ENCODE peak calls at places on chromosomes 16 and 17, in six cellular contexts. One of them, this sample, is unnamed.

GRCh38 chr16:62665269-62665668 is 629.0 kb upstream of the CDH8 start:
- DNase-seq in Peyer's patch: no peak
- DNase-seq in suprapubic skin: no peak
- DNase-seq in sigmoid colon: no peak
- DNase-seq in GM12892: no peak
- DNase-seq in HepG2: no peak
- DNase-seq in this sample: no peak

GRCh38 chr17:74607219-74607618 is 15.1 kb upstream of the CD300LD start:
- DNase-seq in GM12892: no peak
- DNase-seq in HepG2: no peak
- DNase-seq in sigmoid colon: no peak
- DNase-seq in suprapubic skin: no peak
- DNase-seq in Peyer's patch: no peak
- DNase-seq in this sample: no peak

GRCh38 chr17:1004769-1005295 is 7.9 kb downstream of the TIMM22 start:
- DNase-seq in HepG2: no peak
- DNase-seq in suprapubic skin: no peak
- DNase-seq in GM12892: no peak
- DNase-seq in sigmoid colon: no peak
- DNase-seq in Peyer's patch: no peak
- DNase-seq in this sample: peak

GRCh38 chr16:65287307-65287706 is 165.4 kb upstream of the CDH11 start:
- DNase-seq in Peyer's patch: no peak
- DNase-seq in suprapubic skin: no peak
- DNase-seq in GM12892: no peak
- DNase-seq in sigmoid colon: no peak
- DNase-seq in HepG2: no peak
- DNase-seq in this sample: no peak

GRCh38 chr17:57677301-57677700 is 67.8 kb downstream of the CCDC182 start:
- DNase-seq in Peyer's patch: no peak
- DNase-seq in sigmoid colon: no peak
- DNase-seq in GM12892: no peak
- DNase-seq in HepG2: no peak
- DNase-seq in suprapubic skin: no peak
- DNase-seq in this sample: no peak

GRCh38 chr16:85484337-85485295 is 128.5 kb upstream of the GSE1 start:
- DNase-seq in Peyer's patch: no peak
- DNase-seq in GM12892: no peak
- DNase-seq in suprapubic skin: no peak
- DNase-seq in HepG2: no peak
- DNase-seq in sigmoid colon: no peak
- DNase-seq in this sample: no peak

GRCh38 chr16:12455287-12455798 is 348.3 kb downstream of the CPPED1 start:
- DNase-seq in sigmoid colon: no peak
- DNase-seq in GM12892: no peak
- DNase-seq in Peyer's patch: peak
- DNase-seq in HepG2: peak
- DNase-seq in suprapubic skin: no peak
- DNase-seq in this sample: peak

GRCh38 chr17:34797724-34798123 is 163.5 kb downstream of the CCT6B start:
- DNase-seq in suprapubic skin: no peak
- DNase-seq in sigmoid colon: no peak
- DNase-seq in HepG2: peak
- DNase-seq in GM12892: no peak
- DNase-seq in Peyer's patch: no peak
- DNase-seq in this sample: peak

GRCh38 chr17:35312790-35313711 is 60.4 kb downstream of the SLFN11 start:
- DNase-seq in suprapubic skin: no peak
- DNase-seq in HepG2: peak
- DNase-seq in GM12892: peak
- DNase-seq in Peyer's patch: peak
- DNase-seq in sigmoid colon: peak
- DNase-seq in this sample: peak

GRCh38 chr16:82229800-82230619 is 60.0 kb upstream of the MPHOSPH6 start:
- DNase-seq in GM12892: peak
- DNase-seq in HepG2: peak
- DNase-seq in suprapubic skin: no peak
- DNase-seq in Peyer's patch: peak
- DNase-seq in sigmoid colon: peak
- DNase-seq in this sample: peak

GRCh38 chr17:20961551-20961950 is 81.3 kb downstream of the USP22 start:
- DNase-seq in sigmoid colon: no peak
- DNase-seq in GM12892: no peak
- DNase-seq in suprapubic skin: no peak
- DNase-seq in HepG2: no peak
- DNase-seq in Peyer's patch: no peak
- DNase-seq in this sample: no peak

GRCh38 chr17:20968913-20969616 is 73.7 kb downstream of the USP22 start:
- DNase-seq in sigmoid colon: no peak
- DNase-seq in Peyer's patch: no peak
- DNase-seq in HepG2: no peak
- DNase-seq in GM12892: no peak
- DNase-seq in suprapubic skin: no peak
- DNase-seq in this sample: no peak

GRCh38 chr17:20966869-20967268 is 75.9 kb downstream of the USP22 start:
- DNase-seq in GM12892: no peak
- DNase-seq in sigmoid colon: no peak
- DNase-seq in Peyer's patch: no peak
- DNase-seq in suprapubic skin: no peak
- DNase-seq in HepG2: no peak
- DNase-seq in this sample: no peak

GRCh38 chr17:20967776-20968175 is 75.0 kb downstream of the USP22 start:
- DNase-seq in GM12892: no peak
- DNase-seq in HepG2: no peak
- DNase-seq in suprapubic skin: no peak
- DNase-seq in Peyer's patch: no peak
- DNase-seq in sigmoid colon: no peak
- DNase-seq in this sample: no peak

GRCh38 chr17:20965492-20965891 is 77.3 kb downstream of the USP22 start:
- DNase-seq in suprapubic skin: no peak
- DNase-seq in sigmoid colon: no peak
- DNase-seq in Peyer's patch: no peak
- DNase-seq in GM12892: no peak
- DNase-seq in HepG2: peak
- DNase-seq in this sample: no peak
- TF ChIP-seq POLR2A in suprapubic skin: no peak
- TF ChIP-seq POLR2A in sigmoid colon: no peak
- TF ChIP-seq POLR2A in Peyer's patch: no peak
- TF ChIP-seq POLR2A in GM12892: no peak
- TF ChIP-seq POLR2A in HepG2: no peak
- TF ChIP-seq POLR2A in this sample: no peak

DNA sequence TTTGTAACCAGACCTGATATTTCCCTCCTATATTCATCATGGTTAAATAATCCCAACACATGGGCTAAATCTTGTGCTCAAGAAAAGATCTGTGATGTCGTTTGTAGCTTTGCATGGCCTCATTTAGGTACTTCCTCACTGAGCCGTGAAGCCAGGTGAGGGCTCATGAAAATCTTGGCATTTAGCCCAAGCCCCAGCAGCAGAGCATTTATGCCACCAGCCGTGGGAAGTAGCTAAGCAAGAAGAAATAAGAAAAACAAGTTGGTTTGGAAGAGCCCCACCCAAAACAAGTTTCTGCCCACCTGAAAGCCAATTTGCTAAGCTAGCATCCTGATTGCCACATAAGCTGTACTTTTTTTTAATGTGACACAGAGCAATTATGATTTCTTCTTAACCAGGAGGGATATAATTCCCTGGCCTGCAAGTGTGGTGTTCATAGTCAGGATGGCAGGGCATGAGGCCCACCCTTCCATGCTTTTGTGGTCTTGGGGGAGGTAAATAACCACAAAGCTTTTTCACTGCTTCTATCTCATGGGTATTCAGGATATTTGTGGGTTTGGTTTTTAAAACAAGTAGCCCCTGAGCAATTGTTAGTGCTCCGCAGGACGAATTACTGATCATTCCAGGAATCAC is 10.5 kb downstream of the TMIGD1 start:
- DNase-seq in sigmoid colon: no peak
- DNase-seq in GM12892: no peak
- DNase-seq in HepG2: no peak
- DNase-seq in Peyer's patch: no peak
- DNase-seq in suprapubic skin: no peak
- DNase-seq in this sample: no peak
- TF ChIP-seq POLR2A in sigmoid colon: no peak
- TF ChIP-seq POLR2A in GM12892: no peak
- TF ChIP-seq POLR2A in HepG2: no peak
- TF ChIP-seq POLR2A in Peyer's patch: no peak
- TF ChIP-seq POLR2A in suprapubic skin: no peak
- TF ChIP-seq POLR2A in this sample: no peak

GRCh38 chr16:74024997-74025396 is 271.6 kb upstream of the PSMD7 start:
- DNase-seq in suprapubic skin: no peak
- DNase-seq in sigmoid colon: no peak
- DNase-seq in HepG2: no peak
- DNase-seq in Peyer's patch: no peak
- DNase-seq in GM12892: no peak
- DNase-seq in this sample: no peak

GRCh38 chr16:74031551-74031950 is 265.1 kb upstream of the PSMD7 start:
- DNase-seq in sigmoid colon: no peak
- DNase-seq in Peyer's patch: no peak
- DNase-seq in suprapubic skin: no peak
- DNase-seq in HepG2: no peak
- DNase-seq in GM12892: no peak
- DNase-seq in this sample: no peak

GRCh38 chr16:74026373-74027281 is 270.0 kb upstream of the PSMD7 start:
- DNase-seq in GM12892: no peak
- DNase-seq in sigmoid colon: no peak
- DNase-seq in Peyer's patch: no peak
- DNase-seq in suprapubic skin: no peak
- DNase-seq in HepG2: no peak
- DNase-seq in this sample: no peak

GRCh38 chr16:74030000-74030399 is 266.6 kb upstream of the PSMD7 start:
- DNase-seq in suprapubic skin: no peak
- DNase-seq in HepG2: no peak
- DNase-seq in GM12892: no peak
- DNase-seq in Peyer's patch: no peak
- DNase-seq in sigmoid colon: no peak
- DNase-seq in this sample: no peak

DNA sequence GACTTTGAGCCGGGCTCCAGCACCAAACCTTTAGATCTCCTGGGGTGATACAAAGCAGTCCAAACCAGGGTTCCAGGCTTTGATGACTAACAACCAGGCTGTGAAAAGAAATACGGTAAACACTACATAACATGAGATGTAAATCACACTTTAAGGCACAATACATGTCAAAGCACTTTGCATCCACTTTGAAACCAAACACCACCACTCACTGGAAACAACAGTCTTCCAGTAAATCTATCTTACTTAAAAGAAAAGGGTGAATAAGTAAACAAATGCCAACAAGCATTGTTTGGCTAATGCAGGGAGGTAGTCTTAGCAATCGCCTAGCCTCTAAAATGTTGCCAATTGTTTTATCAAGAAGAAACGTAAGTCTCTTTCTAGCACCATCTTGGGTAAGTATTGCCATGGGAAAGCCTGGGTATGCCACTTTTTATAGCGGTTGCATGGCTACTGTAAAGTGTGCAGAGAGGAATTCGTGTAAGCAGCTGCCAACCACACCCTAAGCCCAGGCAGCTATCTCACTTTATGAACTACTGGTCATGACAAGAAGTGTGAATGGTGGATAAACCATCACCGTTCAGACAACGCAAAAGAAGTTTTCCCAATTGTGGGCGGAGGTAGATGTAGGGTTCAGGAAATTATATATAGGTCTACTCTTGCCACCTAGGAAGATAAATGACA is 267.4 kb upstream of the PSMD7 start:
- DNase-seq in suprapubic skin: no peak
- DNase-seq in sigmoid colon: no peak
- DNase-seq in HepG2: no peak
- DNase-seq in GM12892: no peak
- DNase-seq in Peyer's patch: no peak
- DNase-seq in this sample: no peak
- TF ChIP-seq POLR2A in suprapubic skin: no peak
- TF ChIP-seq POLR2A in sigmoid colon: no peak
- TF ChIP-seq POLR2A in HepG2: no peak
- TF ChIP-seq POLR2A in GM12892: no peak
- TF ChIP-seq POLR2A in Peyer's patch: no peak
- TF ChIP-seq POLR2A in this sample: no peak

DNA sequence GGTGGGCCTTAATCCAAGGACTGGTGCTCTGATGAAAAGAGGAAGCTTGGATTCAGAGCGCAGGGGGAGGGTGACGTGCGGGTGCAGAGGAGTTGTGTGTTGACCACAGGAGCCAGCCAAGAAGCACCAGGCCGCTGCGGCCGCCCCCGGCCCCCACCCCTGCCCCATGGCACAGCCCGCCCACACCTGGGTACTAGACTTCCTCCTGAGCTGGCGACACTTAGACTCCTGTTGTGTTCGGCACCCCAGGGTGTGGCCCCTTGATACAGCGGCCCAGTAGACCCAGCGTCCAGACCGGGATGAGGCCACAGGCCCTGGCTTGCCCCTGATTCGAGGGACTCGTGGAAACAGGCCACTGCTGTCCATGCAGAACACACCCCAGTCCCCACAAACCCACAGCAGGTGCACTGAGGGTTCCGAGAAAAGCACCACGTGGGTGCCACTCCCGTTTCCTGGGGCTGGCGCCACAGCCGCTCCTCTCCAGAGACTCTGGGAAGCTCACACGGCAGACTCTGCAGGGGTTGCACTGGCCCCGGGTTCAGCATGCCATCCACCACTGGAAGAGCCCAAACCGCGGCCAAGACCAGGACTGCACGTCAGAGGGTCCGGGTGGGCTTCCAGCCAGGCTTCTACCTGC is 5.7 kb upstream of the SNAI3 start:
- DNase-seq in Peyer's patch: no peak
- DNase-seq in suprapubic skin: no peak
- DNase-seq in sigmoid colon: no peak
- DNase-seq in GM12892: no peak
- DNase-seq in HepG2: no peak
- DNase-seq in this sample: no peak
- TF ChIP-seq POLR2A in Peyer's patch: no peak
- TF ChIP-seq POLR2A in suprapubic skin: no peak
- TF ChIP-seq POLR2A in sigmoid colon: no peak
- TF ChIP-seq POLR2A in GM12892: no peak
- TF ChIP-seq POLR2A in HepG2: no peak
- TF ChIP-seq POLR2A in this sample: no peak

GRCh38 chr16:70576431-70577255 is 53.0 kb downstream of the SF3B3 start:
- DNase-seq in sigmoid colon: no peak
- DNase-seq in HepG2: peak
- DNase-seq in Peyer's patch: no peak
- DNase-seq in GM12892: no peak
- DNase-seq in suprapubic skin: peak
- DNase-seq in this sample: no peak
- TF ChIP-seq POLR2A in sigmoid colon: no peak
- TF ChIP-seq POLR2A in HepG2: peak
- TF ChIP-seq POLR2A in Peyer's patch: no peak
- TF ChIP-seq POLR2A in GM12892: no peak
- TF ChIP-seq POLR2A in suprapubic skin: no peak
- TF ChIP-seq POLR2A in this sample: no peak